ENCODE peak calls at places on chromosomes 16 and 17, in six cellular contexts. V, O, X, B, C and K are unnamed samples.
A peak's percentile ranks its signal among the peaks of the same experiment; 100 is the strongest.

GRCh38 chr17:79843475-79843916 is 4.3 kb upstream of the CBX4 start:
- DNase-seq in V (no peak), O (no peak), X (no peak), B (no peak), C (no peak), K (no peak)

GRCh38 chr16:85556456-85557082 is 56.6 kb upstream of the GSE1 start:
- DNase-seq in V (no peak), O (no peak), X (peak; percentile 80), B (peak; percentile 42), C (no peak), K (no peak)

GRCh38 chr16:3051009-3051408 is 4.6 kb downstream of the MMP25 start:
- DNase-seq in V (no peak), O (no peak), X (no peak), B (no peak), C (no peak), K (no peak)

GRCh38 chr17:75516619-75517276 is 420 bp downstream of the TSEN54 start:
- DNase-seq in V (no peak), O (no peak), X (peak; percentile 46), B (peak; percentile 35), C (no peak), K (no peak)

GRCh38 chr17:728911-729310 is 3.5 kb upstream of the TLCD3A start:
- DNase-seq in V (no peak), O (no peak), X (no peak), B (no peak), C (no peak), K (no peak)

GRCh38 chr17:41528959-41529353 is 848 bp upstream of the KRT19 start:
- DNase-seq in V (no peak), O (no peak), X (peak; percentile 38), B (no peak), C (no peak), K (no peak)

GRCh38 chr16:10982430-10983174 is 38.2 kb downstream of the CLEC16A start:
- DNase-seq in V (no peak), O (no peak), X (no peak), B (no peak), C (no peak), K (no peak)

GRCh38 chr17:2394775-2395191 is 6.1 kb downstream of the MNT start:
- DNase-seq in V (no peak), O (no peak), X (no peak), B (no peak), C (no peak), K (no peak)

GRCh38 chr17:38704645-38705522 is at the start of gene MLLT6:
- DNase-seq in V (peak; percentile 25), O (no peak), X (peak; percentile 89), B (peak; percentile 83), C (peak; percentile 83), K (peak; percentile 77)

GRCh38 chr17:4901648-4902344 is 1.1 kb downstream of the CHRNE start:
- DNase-seq in V (no peak), O (no peak), X (no peak), B (peak; percentile 19), C (peak; percentile 85), K (no peak)

GRCh38 chr16:8572919-8573724 is 17.2 kb downstream of the TMEM114 start:
- DNase-seq in V (no peak), O (no peak), X (peak; percentile 92), B (no peak), C (no peak), K (peak; percentile 65)

GRCh38 chr16:66503030-66503429 is 46.9 kb downstream of the TK2 start:
- DNase-seq in V (no peak), O (no peak), X (no peak), B (no peak), C (no peak), K (no peak)

GRCh38 chr17:4331614-4332013 is 34.9 kb downstream of the UBE2G1 start:
- DNase-seq in V (no peak), O (no peak), X (no peak), B (no peak), C (no peak), K (no peak)

GRCh38 chr16:15650698-15651161 is 685 bp downstream of the NDE1 start:
- DNase-seq in V (no peak), O (no peak), X (peak; percentile 75), B (peak; percentile 32), C (no peak), K (peak; percentile 14)

GRCh38 chr16:50153648-50154368 is 702 bp downstream of the TENT4B start:
- DNase-seq in V (no peak), O (no peak), X (peak; percentile 35), B (no peak), C (no peak), K (peak; percentile 25)

GRCh38 chr16:11717811-11718210 is 24.8 kb downstream of the TXNDC11 start:
- DNase-seq in V (no peak), O (no peak), X (no peak), B (no peak), C (no peak), K (no peak)